ENCODE peak calls at places on chromosomes 2 and 18, in four cellular contexts. J, D, C and U are unnamed samples.

GRCh38 chr2:219636941-219637841 is 9.8 kb downstream of the SLC4A3 start:
- DNase-seq in J (no peak), D (no peak), C (no peak), U (no peak)

GRCh38 chr2:231191896-231192872 is 6.2 kb upstream of the ARMC9 start:
- DNase-seq in J (peak), D (no peak), C (peak), U (peak)

GRCh38 chr2:37005118-37005868 is 39.0 kb upstream of the STRN start:
- DNase-seq in J (no peak), D (peak), C (no peak), U (no peak)

GRCh38 chr2:58033530-58033929 is 13.1 kb upstream of the VRK2 start:
- DNase-seq in J (no peak), D (no peak), C (no peak), U (no peak)

GRCh38 chr2:42067521-42067920 is 19.7 kb downstream of the PKDCC start:
- DNase-seq in J (no peak), D (no peak), C (no peak), U (no peak)

GRCh38 chr18:2104620-2105462 is 466.5 kb downstream of the METTL4 start:
- DNase-seq in J (peak), D (no peak), C (no peak), U (peak)

GRCh38 chr18:42414756-42415454 is 459.9 kb downstream of the PIK3C3 start:
- DNase-seq in J (no peak), D (no peak), C (no peak), U (peak)

GRCh38 chr18:58135806-58136331 is 91.8 kb downstream of the NEDD4L start:
- DNase-seq in J (no peak), D (peak), C (peak), U (no peak)

GRCh38 chr2:66233981-66234380 is 200.9 kb upstream of the MEIS1 start:
- DNase-seq in J (no peak), D (no peak), C (no peak), U (no peak)

GRCh38 chr18:49098386-49098785 is 147.6 kb upstream of the SMAD7 start:
- DNase-seq in J (no peak), D (no peak), C (no peak), U (no peak)

GRCh38 chr2:172442072-172442895 is 14.9 kb downstream of the ITGA6 start:
- DNase-seq in J (no peak), D (no peak), C (no peak), U (peak)

GRCh38 chr2:111108745-111109271 is 11.9 kb upstream of the BCL2L11 start:
- DNase-seq in J (no peak), D (no peak), C (no peak), U (no peak)

GRCh38 chr2:152925540-152926448 is 207.4 kb downstream of the ARL6IP6 start:
- DNase-seq in J (peak), D (peak), C (peak), U (peak)

GRCh38 chr2:2688231-2688630 is 357.2 kb upstream of the MYT1L start:
- DNase-seq in J (no peak), D (no peak), C (no peak), U (no peak)

GRCh38 chr18:74310411-74310810 is 5.2 kb upstream of the C18orf63 start:
- DNase-seq in J (no peak), D (no peak), C (no peak), U (no peak)

GRCh38 chr2:111029135-111029927 is 91.4 kb upstream of the BCL2L11 start:
- DNase-seq in J (no peak), D (no peak), C (no peak), U (no peak)

GRCh38 chr2:3169106-3169870 is 208.3 kb downstream of the EIPR1 start:
- DNase-seq in J (peak), D (no peak), C (no peak), U (no peak)

GRCh38 chr18:7038330-7038846 is 79.2 kb downstream of the LAMA1 start:
- DNase-seq in J (peak), D (no peak), C (peak), U (peak)

GRCh38 chr18:44945847-44946490 is 265.3 kb downstream of the SETBP1 start:
- DNase-seq in J (no peak), D (no peak), C (no peak), U (no peak)

GRCh38 chr2:17747684-17748452 is 5.7 kb downstream of the SMC6 start:
- DNase-seq in J (no peak), D (no peak), C (no peak), U (no peak)

GRCh38 chr2:1620081-1620480 is 124.2 kb downstream of the PXDN start:
- DNase-seq in J (no peak), D (no peak), C (no peak), U (no peak)

GRCh38 chr2:12948963-12949353 is 232.2 kb downstream of the TRIB2 start:
- DNase-seq in J (no peak), D (no peak), C (no peak), U (no peak)

GRCh38 chr2:236871500-236872001 is 214.1 kb upstream of the COPS8 start:
- DNase-seq in J (peak), D (no peak), C (no peak), U (no peak)

GRCh38 chr2:145058457-145058856 is 538.5 kb upstream of the ZEB2 start:
- DNase-seq in J (no peak), D (no peak), C (no peak), U (no peak)

GRCh38 chr2:20049631-20050030 is 1.8 kb downstream of the LAPTM4A start:
- DNase-seq in J (no peak), D (no peak), C (no peak), U (no peak)

GRCh38 chr18:48108136-48108535 is 177.7 kb upstream of the SMAD2 start:
- DNase-seq in J (no peak), D (no peak), C (no peak), U (no peak)

GRCh38 chr2:96826546-96827278 is 10.6 kb downstream of the CNNM3 start:
- DNase-seq in J (no peak), D (no peak), C (no peak), U (no peak)

GRCh38 chr2:25856377-25856776 is 21.9 kb downstream of the ASXL2 start:
- DNase-seq in J (no peak), D (no peak), C (no peak), U (no peak)

GRCh38 chr2:149719695-149720094 is 132.1 kb upstream of the MMADHC start:
- DNase-seq in J (no peak), D (no peak), C (no peak), U (no peak)

GRCh38 chr18:37537868-37538525 is 27.6 kb downstream of the CELF4 start:
- DNase-seq in J (peak), D (no peak), C (peak), U (peak)

GRCh38 chr2:172467382-172467781 is 40.0 kb downstream of the ITGA6 start:
- DNase-seq in J (no peak), D (no peak), C (no peak), U (no peak)

GRCh38 chr18:10560457-10561045 is 34.7 kb downstream of the NAPG start:
- DNase-seq in J (peak), D (peak), C (peak), U (peak)

GRCh38 chr18:62071071-62071470 is 115.8 kb downstream of the PIGN start:
- DNase-seq in J (no peak), D (no peak), C (no peak), U (no peak)

GRCh38 chr2:45191972-45192371 is 182.7 kb upstream of the SIX2 start:
- DNase-seq in J (no peak), D (no peak), C (peak), U (no peak)